ENCODE peak calls at places on chromosomes 16 and 17, in eight cellular contexts. W is tibial artery; X is esophagus muscularis mucosa; J is neural progenitor cell; C is CD8-positive, alpha-beta T cell; Z is GM23338; M is upper lobe of right lung; V is A549. A is an unnamed sample.

GRCh38 chr16:89924925-89925307 is 1.8 kb downstream of the TUBB3 start:
- DNase-seq in W (no peak), X (no peak), J (no peak), C (no peak), Z (peak), M (no peak), V (no peak), A (peak)

GRCh38 chr16:1493746-1494094 is 560 bp downstream of the TELO2 start:
- DNase-seq in W (no peak), X (no peak), J (peak), C (no peak), Z (peak), M (no peak), V (no peak), A (no peak)

GRCh38 chr17:78231991-78232759 is 744 bp downstream of the TMEM235 start:
- DNase-seq in W (no peak), X (no peak), J (peak), C (no peak), Z (peak), M (peak), V (no peak), A (no peak)

GRCh38 chr16:67481561-67482259 is 753 bp upstream of the ATP6V0D1 start:
- DNase-seq in W (no peak), X (no peak), J (no peak), C (peak), Z (peak), M (peak), V (no peak), A (peak)

GRCh38 chr17:38547439-38547838 is 58.3 kb downstream of the SRCIN1 start:
- DNase-seq in W (no peak), X (no peak), J (no peak), C (no peak), Z (no peak), M (no peak), V (no peak), A (no peak)

GRCh38 chr16:57469917-57470470 is 7.5 kb downstream of the POLR2C start:
- DNase-seq in W (no peak), X (no peak), J (no peak), C (no peak), Z (peak), M (no peak), V (peak), A (no peak)

GRCh38 chr16:56635441-56635967 is 3.0 kb upstream of the MT1A start:
- DNase-seq in W (no peak), X (no peak), J (no peak), C (no peak), Z (peak), M (no peak), V (no peak), A (no peak)

GRCh38 chr16:86919073-86919472 is 340.7 kb downstream of the FOXL1 start:
- DNase-seq in W (no peak), X (no peak), J (no peak), C (no peak), Z (no peak), M (no peak), V (no peak), A (no peak)

GRCh38 chr17:80254396-80255241 is 6.0 kb upstream of the RNF213 start:
- DNase-seq in W (peak), X (no peak), J (no peak), C (no peak), Z (no peak), M (no peak), V (peak), A (peak)

GRCh38 chr17:19260958-19261357 is 23.8 kb downstream of the EPN2 start:
- DNase-seq in W (no peak), X (no peak), J (peak), C (no peak), Z (no peak), M (no peak), V (peak), A (no peak)

GRCh38 chr17:3917391-3917931 is 1.2 kb upstream of the P2RX1 start:
- DNase-seq in W (no peak), X (no peak), J (no peak), C (no peak), Z (no peak), M (peak), V (no peak), A (no peak)

GRCh38 chr16:68722119-68723024 is 14.7 kb upstream of the CDH1 start:
- DNase-seq in W (no peak), X (no peak), J (no peak), C (no peak), Z (no peak), M (no peak), V (no peak), A (no peak)

GRCh38 chr16:87780385-87780989 is 14.7 kb upstream of the KLHDC4 start:
- DNase-seq in W (peak), X (no peak), J (no peak), C (no peak), Z (no peak), M (peak), V (no peak), A (peak)

GRCh38 chr16:67034478-67034877 is 5.5 kb downstream of the CBFB start:
- DNase-seq in W (no peak), X (no peak), J (no peak), C (no peak), Z (no peak), M (no peak), V (no peak), A (no peak)

GRCh38 chr17:6279659-6280058 is 155.3 kb downstream of the AIPL1 start:
- DNase-seq in W (no peak), X (no peak), J (peak), C (no peak), Z (peak), M (no peak), V (peak), A (peak)

GRCh38 chr16:83060-83603 is 5.1 kb downstream of the MPG start:
- DNase-seq in W (no peak), X (no peak), J (no peak), C (no peak), Z (no peak), M (no peak), V (no peak), A (no peak)

GRCh38 chr17:15039366-15039765 is 225.8 kb downstream of the PMP22 start:
- DNase-seq in W (no peak), X (no peak), J (no peak), C (no peak), Z (no peak), M (no peak), V (no peak), A (no peak)

GRCh38 chr17:43714338-43715149 is 44.0 kb downstream of the SOST start:
- DNase-seq in W (peak), X (no peak), J (no peak), C (no peak), Z (no peak), M (no peak), V (no peak), A (no peak)

GRCh38 chr16:73028721-73029361 is 19.1 kb downstream of the ZFHX3 start:
- DNase-seq in W (no peak), X (no peak), J (no peak), C (no peak), Z (no peak), M (no peak), V (no peak), A (no peak)

GRCh38 chr16:79751785-79752184 is 151.2 kb upstream of the MAF start:
- DNase-seq in W (peak), X (peak), J (no peak), C (no peak), Z (no peak), M (no peak), V (no peak), A (no peak)

GRCh38 chr17:9937901-9938300 is 32.8 kb upstream of the RCVRN start:
- DNase-seq in W (no peak), X (no peak), J (no peak), C (no peak), Z (no peak), M (no peak), V (no peak), A (no peak)

DNA sequence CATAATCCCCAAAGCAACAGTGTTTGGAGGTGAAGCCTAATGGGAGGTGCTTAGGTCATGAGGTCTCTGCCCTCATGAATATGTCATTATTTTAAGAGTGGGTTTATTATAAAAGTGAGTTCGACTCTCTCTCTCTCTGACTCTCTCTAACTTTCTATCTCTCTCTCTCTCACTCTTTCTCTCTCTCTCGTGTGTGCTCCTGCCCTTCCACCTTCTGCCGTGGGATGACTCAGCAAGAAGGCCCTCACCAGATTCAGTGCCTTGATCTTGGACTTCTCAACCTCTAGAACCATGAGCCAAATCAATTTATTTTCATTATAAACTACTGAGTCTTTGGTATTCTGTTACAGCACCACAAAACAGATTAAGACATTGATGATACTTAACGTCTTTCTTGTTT is 53.7 kb upstream of the TANC2 start:
- DNase-seq in W (no peak), X (no peak), J (no peak), C (no peak), Z (no peak), M (no peak), V (no peak), A (no peak)
- H3K4me3 ChIP-seq in W (no peak), X (no peak), J (no peak), C (no peak), Z (no peak), M (no peak), V (no peak), A (no peak)

DNA sequence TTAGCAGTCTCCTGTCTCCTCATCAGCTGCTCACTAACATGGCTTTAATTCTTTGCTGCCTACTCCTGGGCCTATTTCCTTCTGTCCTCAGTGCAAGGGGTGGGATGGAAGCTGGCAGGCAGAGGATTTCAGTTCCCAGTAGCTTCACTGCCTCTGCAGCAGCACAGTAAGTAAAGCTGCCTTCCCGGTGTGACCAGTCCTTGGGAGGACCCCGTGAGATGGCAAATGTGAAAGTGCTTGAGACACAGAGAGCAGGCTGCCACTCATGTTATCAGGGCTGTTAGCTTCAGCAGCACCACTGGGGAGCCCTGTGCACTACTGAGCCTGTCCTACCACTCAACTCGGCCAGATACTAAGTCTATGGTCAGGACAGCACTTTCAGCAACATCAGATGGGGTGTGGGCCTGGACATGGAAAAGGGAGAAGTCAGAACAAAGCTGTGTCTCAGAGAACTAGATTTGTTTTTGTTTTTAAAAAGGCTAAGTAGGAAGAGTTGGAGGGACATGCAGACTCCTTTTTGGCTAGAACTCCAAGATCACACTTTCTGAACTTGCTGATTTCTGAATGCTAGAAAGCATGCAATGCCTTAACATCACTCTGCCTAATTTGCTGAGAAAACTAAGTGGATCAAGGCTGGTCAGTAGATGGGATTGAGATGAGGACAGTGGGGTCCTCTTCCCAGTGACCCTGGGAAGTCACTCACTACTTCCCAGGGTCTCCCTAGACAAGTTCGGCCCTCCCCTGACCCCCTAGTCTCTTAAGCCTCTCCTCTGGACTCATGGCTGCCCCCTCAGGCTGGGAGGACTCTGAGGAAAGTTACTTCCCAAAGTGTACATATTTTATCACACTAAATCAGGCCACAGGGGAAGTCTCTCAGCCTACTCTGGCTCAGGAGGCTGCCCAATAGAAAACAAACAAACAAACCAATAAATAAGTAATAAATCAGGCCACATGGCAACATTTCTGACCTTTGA is 1.1 kb downstream of the ACSF2 start:
- DNase-seq in W (peak), X (no peak), J (peak), C (no peak), Z (peak), M (no peak), V (peak), A (peak)
- TF ChIP-seq CTCF in W (no peak), X (peak), J (peak), C (no peak), Z (peak), M (peak), V (peak), A (peak)

DNA sequence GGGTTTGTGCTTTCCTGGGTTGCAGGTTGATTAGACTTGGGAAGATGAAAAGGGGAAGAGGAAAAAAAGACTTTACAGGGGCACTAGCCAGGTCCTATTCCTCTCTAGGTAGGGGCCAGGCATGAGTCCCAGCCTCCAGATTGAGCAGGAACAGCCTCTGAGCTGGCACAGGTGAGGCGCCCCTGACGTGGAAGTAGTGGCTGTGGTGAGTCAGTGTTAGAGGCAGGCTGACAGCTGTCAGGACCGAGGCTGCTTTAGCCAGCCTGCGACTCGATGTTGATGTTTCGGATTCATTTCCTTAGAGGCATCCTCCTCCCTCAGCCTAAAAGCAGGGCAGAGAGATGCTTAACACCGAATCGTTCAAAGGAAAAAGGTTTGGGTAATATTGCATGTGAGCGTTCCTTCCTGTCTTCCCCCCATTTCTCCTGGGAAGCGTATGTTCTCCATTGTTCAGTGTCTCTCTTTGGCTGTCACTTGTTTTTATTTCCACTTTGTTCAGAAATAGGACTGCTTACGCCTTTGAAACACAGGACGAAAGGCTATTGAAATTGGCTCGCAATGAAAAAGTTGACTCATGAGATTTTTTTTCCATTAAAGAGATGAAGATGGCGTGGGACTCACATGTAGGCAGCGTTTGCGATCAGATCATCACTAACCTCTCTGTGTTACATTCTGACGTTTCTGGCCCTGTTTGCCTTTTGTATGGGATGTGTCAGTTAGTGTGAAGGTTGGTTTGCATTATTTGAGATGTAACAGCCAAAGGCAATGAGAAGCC is 1.2 kb downstream of the KIAA0513 start:
- DNase-seq in W (peak), X (no peak), J (no peak), C (peak), Z (no peak), M (no peak), V (no peak), A (peak)
- H3K4me3 ChIP-seq in W (peak), X (peak), J (peak), C (peak), Z (peak), M (peak), V (peak), A (peak)

GRCh38 chr16:46687486-46687885 is 1.5 kb downstream of the VPS35 start:
- DNase-seq in W (no peak), X (no peak), J (no peak), C (no peak), Z (no peak), M (no peak), V (no peak), A (no peak)

GRCh38 chr16:46686815-46687473 is 2.0 kb downstream of the VPS35 start:
- DNase-seq in W (no peak), X (no peak), J (no peak), C (no peak), Z (no peak), M (no peak), V (no peak), A (no peak)

GRCh38 chr16:46689492-46690280 is at the start of gene ORC6:
- DNase-seq in W (peak), X (peak), J (peak), C (peak), Z (peak), M (peak), V (peak), A (peak)

GRCh38 chr16:46688657-46689491 is at the start of gene VPS35:
- DNase-seq in W (peak), X (peak), J (peak), C (peak), Z (peak), M (peak), V (peak), A (peak)

GRCh38 chr16:46688101-46688656 is 799 bp downstream of the VPS35 start:
- DNase-seq in W (peak), X (no peak), J (no peak), C (no peak), Z (no peak), M (no peak), V (no peak), A (no peak)
- TF ChIP-seq CTCF in W (no peak), X (no peak), J (no peak), C (no peak), Z (no peak), M (peak), V (no peak), A (peak)

GRCh38 chr17:83117594-83117993 is 38.2 kb downstream of the METRNL start:
- DNase-seq in W (no peak), X (no peak), J (no peak), C (no peak), Z (no peak), M (no peak), V (no peak), A (no peak)

GRCh38 chr17:83118071-83118841 is 38.8 kb downstream of the METRNL start:
- DNase-seq in W (no peak), X (no peak), J (no peak), C (no peak), Z (no peak), M (no peak), V (no peak), A (no peak)

GRCh38 chr17:83122834-83123233 is 43.4 kb downstream of the METRNL start:
- DNase-seq in W (no peak), X (no peak), J (no peak), C (no peak), Z (peak), M (no peak), V (peak), A (no peak)

GRCh38 chr17:83121921-83122820 is 42.8 kb downstream of the METRNL start:
- DNase-seq in W (no peak), X (no peak), J (no peak), C (no peak), Z (no peak), M (no peak), V (no peak), A (no peak)

DNA sequence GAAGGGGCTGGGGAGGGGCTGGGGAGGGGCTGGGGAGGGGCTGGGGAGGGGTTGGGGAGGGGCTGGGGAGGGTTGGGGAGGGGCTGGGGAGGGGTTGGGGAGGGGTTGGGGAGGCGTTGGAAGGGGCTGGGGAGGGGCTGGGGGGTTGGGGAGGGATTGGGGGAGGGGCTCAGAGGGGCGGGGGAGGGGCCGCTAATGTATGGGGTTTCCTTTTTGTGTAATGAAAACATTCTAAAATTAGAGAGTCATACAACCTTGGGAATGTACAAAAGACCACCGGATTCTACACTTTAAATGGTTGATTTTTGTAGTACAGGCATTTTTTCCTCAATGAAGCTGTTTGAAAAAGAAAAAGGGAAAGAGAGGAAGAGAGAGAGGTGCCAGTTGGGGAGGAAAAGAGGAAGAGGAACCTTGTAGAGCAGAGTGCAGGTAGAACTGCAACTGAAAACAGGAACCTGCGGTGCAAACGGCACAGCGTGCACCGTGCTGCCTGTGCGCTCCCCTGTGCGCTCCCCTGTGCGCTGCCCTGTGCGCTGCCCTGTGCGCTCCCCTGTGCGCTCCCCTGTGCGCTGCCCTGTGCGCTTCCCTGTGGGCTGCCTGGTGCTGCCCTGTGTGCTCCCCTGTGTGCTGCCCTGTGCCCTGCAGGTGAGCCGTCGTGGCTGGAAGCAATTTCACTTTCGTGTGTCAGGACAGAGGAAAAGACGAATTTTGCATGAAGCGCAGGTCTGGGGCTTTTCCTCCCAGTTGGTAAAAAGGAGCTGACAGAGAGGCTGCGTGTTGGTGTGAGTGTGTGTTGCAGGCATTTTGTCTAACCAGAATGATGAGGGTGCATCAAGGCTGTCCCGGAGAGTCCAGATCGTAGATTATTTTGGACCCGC is 40.8 kb downstream of the METRNL start:
- DNase-seq in W (no peak), X (no peak), J (no peak), C (no peak), Z (peak), M (no peak), V (peak), A (peak)
- H3K4me3 ChIP-seq in W (no peak), X (no peak), J (peak), C (peak), Z (peak), M (no peak), V (no peak), A (no peak)

GRCh38 chr16:82621796-82622195 is 5.0 kb upstream of the CDH13 start:
- DNase-seq in W (no peak), X (no peak), J (no peak), C (no peak), Z (peak), M (no peak), V (no peak), A (no peak)
- TF ChIP-seq CTCF in W (no peak), X (no peak), J (peak), C (no peak), Z (peak), M (no peak), V (peak), A (no peak)

DNA sequence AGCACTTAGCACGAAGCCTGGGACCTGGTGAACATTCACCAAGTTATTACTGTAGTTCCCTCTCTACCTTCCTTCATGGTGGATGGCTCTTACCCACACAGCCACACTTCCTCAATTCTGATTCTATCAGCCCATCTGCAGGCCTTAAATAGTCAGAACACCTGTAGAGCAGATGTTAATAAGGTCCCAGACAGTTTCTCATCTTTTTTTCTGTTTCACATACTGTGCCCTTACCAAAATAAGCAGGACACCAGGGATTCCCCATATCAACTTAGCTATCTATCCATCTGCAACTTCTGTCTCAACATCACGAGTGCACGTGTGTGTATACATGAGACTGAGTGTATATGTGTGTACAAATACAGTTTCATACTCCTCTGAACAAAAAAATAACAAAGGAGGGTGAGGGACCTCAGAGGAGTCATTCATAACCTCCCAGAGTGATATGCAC is 2.8 kb downstream of the RECQL5 start:
- DNase-seq in W (no peak), X (no peak), J (no peak), C (no peak), Z (no peak), M (no peak), V (no peak), A (peak)
- H3K4me3 ChIP-seq in W (no peak), X (no peak), J (no peak), C (no peak), Z (no peak), M (no peak), V (no peak), A (no peak)

A was measured in GM12865.